ENCODE peak calls at places on chromosomes 6 and 20, in ten cellular contexts. One of them, this sample, is unnamed.

GRCh38 chr20:47334022-47334551 is 22.4 kb downstream of the ZMYND8 start:
- DNase-seq in Panc1: peak; percentile 90
- DNase-seq in SJSA1: peak; percentile 78
- DNase-seq in adrenal gland: no peak
- DNase-seq in ovary: no peak
- DNase-seq in cardiac muscle cell: no peak
- DNase-seq in left ventricle myocardium inferior: no peak
- DNase-seq in stomach: no peak
- DNase-seq in neuronal stem cell: no peak
- DNase-seq in spleen: no peak
- DNase-seq in this sample: peak; percentile 36

GRCh38 chr6:47741807-47742206 is 40.0 kb upstream of the OPN5 start:
- DNase-seq in SJSA1: no peak
- DNase-seq in ovary: no peak
- DNase-seq in stomach: no peak
- DNase-seq in Panc1: peak; percentile 74
- DNase-seq in left ventricle myocardium inferior: no peak
- DNase-seq in neuronal stem cell: no peak
- DNase-seq in cardiac muscle cell: no peak
- DNase-seq in spleen: no peak
- DNase-seq in adrenal gland: no peak
- DNase-seq in this sample: no peak

GRCh38 chr6:12472601-12473038 is 182.5 kb downstream of the EDN1 start:
- DNase-seq in adrenal gland: peak; percentile 81
- DNase-seq in cardiac muscle cell: no peak
- DNase-seq in ovary: no peak
- DNase-seq in stomach: no peak
- DNase-seq in Panc1: no peak
- DNase-seq in SJSA1: no peak
- DNase-seq in spleen: no peak
- DNase-seq in neuronal stem cell: no peak
- DNase-seq in left ventricle myocardium inferior: peak; percentile 37
- DNase-seq in this sample: peak; percentile 89

GRCh38 chr6:83096791-83097190 is 29.3 kb downstream of the DOP1A start:
- DNase-seq in left ventricle myocardium inferior: no peak
- DNase-seq in neuronal stem cell: no peak
- DNase-seq in cardiac muscle cell: no peak
- DNase-seq in SJSA1: no peak
- DNase-seq in adrenal gland: no peak
- DNase-seq in spleen: no peak
- DNase-seq in stomach: no peak
- DNase-seq in Panc1: no peak
- DNase-seq in ovary: no peak
- DNase-seq in this sample: no peak

GRCh38 chr6:156883497-156884252 is 106.5 kb downstream of the ARID1B start:
- DNase-seq in spleen: no peak
- DNase-seq in adrenal gland: no peak
- DNase-seq in neuronal stem cell: no peak
- DNase-seq in left ventricle myocardium inferior: no peak
- DNase-seq in ovary: no peak
- DNase-seq in Panc1: no peak
- DNase-seq in stomach: peak; percentile 67
- DNase-seq in SJSA1: no peak
- DNase-seq in cardiac muscle cell: no peak
- DNase-seq in this sample: no peak

GRCh38 chr6:106084106-106084963 is 1.8 kb upstream of the PRDM1 start:
- DNase-seq in Panc1: no peak
- DNase-seq in adrenal gland: no peak
- DNase-seq in ovary: no peak
- DNase-seq in SJSA1: peak; percentile 56
- DNase-seq in left ventricle myocardium inferior: no peak
- DNase-seq in cardiac muscle cell: peak; percentile 70
- DNase-seq in neuronal stem cell: no peak
- DNase-seq in stomach: no peak
- DNase-seq in spleen: no peak
- DNase-seq in this sample: no peak

GRCh38 chr20:32470025-32470861 is 112.1 kb downstream of the ASXL1 start:
- DNase-seq in Panc1: no peak
- DNase-seq in stomach: no peak
- DNase-seq in left ventricle myocardium inferior: peak; percentile 64
- DNase-seq in neuronal stem cell: no peak
- DNase-seq in spleen: peak; percentile 89
- DNase-seq in cardiac muscle cell: peak; percentile 38
- DNase-seq in adrenal gland: peak; percentile 73
- DNase-seq in ovary: peak; percentile 43
- DNase-seq in SJSA1: peak; percentile 75
- DNase-seq in this sample: peak; percentile 85

GRCh38 chr20:4773736-4774135 is 52.0 kb downstream of the PRND start:
- DNase-seq in neuronal stem cell: no peak
- DNase-seq in stomach: no peak
- DNase-seq in adrenal gland: no peak
- DNase-seq in ovary: no peak
- DNase-seq in spleen: no peak
- DNase-seq in left ventricle myocardium inferior: no peak
- DNase-seq in cardiac muscle cell: no peak
- DNase-seq in Panc1: no peak
- DNase-seq in SJSA1: no peak
- DNase-seq in this sample: no peak

GRCh38 chr6:89605861-89606260 is 32.7 kb downstream of the LYRM2 start:
- DNase-seq in ovary: no peak
- DNase-seq in Panc1: no peak
- DNase-seq in neuronal stem cell: no peak
- DNase-seq in cardiac muscle cell: no peak
- DNase-seq in stomach: peak; percentile 17
- DNase-seq in spleen: no peak
- DNase-seq in SJSA1: no peak
- DNase-seq in adrenal gland: no peak
- DNase-seq in left ventricle myocardium inferior: no peak
- DNase-seq in this sample: no peak

GRCh38 chr6:352474-352873 is 39.1 kb upstream of the IRF4 start:
- DNase-seq in left ventricle myocardium inferior: no peak
- DNase-seq in cardiac muscle cell: no peak
- DNase-seq in Panc1: no peak
- DNase-seq in adrenal gland: no peak
- DNase-seq in SJSA1: no peak
- DNase-seq in ovary: no peak
- DNase-seq in spleen: no peak
- DNase-seq in neuronal stem cell: no peak
- DNase-seq in stomach: no peak
- DNase-seq in this sample: no peak

GRCh38 chr6:15434263-15434662 is 188.4 kb downstream of the JARID2 start:
- DNase-seq in neuronal stem cell: no peak
- DNase-seq in left ventricle myocardium inferior: no peak
- DNase-seq in stomach: no peak
- DNase-seq in spleen: no peak
- DNase-seq in SJSA1: no peak
- DNase-seq in ovary: no peak
- DNase-seq in Panc1: no peak
- DNase-seq in adrenal gland: no peak
- DNase-seq in cardiac muscle cell: no peak
- DNase-seq in this sample: no peak

GRCh38 chr20:33119725-33120720 is 40.6 kb downstream of the BPIFB4 start:
- DNase-seq in left ventricle myocardium inferior: no peak
- DNase-seq in adrenal gland: no peak
- DNase-seq in cardiac muscle cell: no peak
- DNase-seq in ovary: no peak
- DNase-seq in stomach: no peak
- DNase-seq in spleen: no peak
- DNase-seq in neuronal stem cell: no peak
- DNase-seq in SJSA1: no peak
- DNase-seq in Panc1: no peak
- DNase-seq in this sample: no peak

DNA sequence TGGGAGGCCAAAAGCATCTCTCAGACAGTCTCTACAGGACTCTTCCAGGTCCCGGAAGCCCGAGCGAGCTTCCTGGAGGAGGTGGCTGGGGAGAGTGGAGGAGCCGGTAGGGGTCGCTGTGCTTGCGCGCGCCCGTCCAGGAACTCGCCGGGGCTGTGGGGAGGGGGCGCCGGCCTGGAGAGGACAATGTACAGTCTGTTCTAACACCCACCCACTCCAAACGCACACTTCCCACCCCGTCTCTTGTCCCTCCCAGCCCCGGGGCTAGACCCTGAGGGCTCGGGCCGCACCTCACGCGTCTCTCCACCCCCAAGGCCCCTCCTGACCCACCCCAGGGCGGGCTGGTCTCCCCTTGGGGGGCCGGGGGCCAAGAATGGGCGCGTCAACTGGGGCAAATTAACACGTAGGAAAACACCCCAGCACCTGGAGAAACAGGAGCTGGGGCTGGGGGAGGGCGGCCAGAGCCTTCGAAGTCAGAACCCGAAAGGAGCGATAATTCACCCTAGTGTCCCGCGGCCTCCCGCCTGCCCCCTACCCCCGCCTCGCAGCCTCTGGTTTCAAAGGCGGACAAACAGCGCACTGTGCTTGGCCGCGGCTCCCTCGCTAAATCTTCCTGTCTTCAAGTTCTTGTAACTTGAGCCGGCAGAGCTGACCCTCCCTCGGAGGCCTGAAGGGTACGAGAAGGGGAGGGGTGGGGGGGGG is 103.2 kb upstream of the FOXP4 start:
- DNase-seq in spleen: no peak
- DNase-seq in SJSA1: no peak
- DNase-seq in ovary: peak; percentile 82
- DNase-seq in neuronal stem cell: no peak
- DNase-seq in Panc1: no peak
- DNase-seq in stomach: peak; percentile 50
- DNase-seq in adrenal gland: no peak
- DNase-seq in left ventricle myocardium inferior: peak; percentile 50
- DNase-seq in cardiac muscle cell: peak; percentile 92
- DNase-seq in this sample: peak; percentile 87
- H3K4me3 ChIP-seq in spleen: peak overlapping the region; percentile 31
- H3K4me3 ChIP-seq in SJSA1: no peak overlapping the region
- H3K4me3 ChIP-seq in ovary: peak overlapping the region; percentile 15
- H3K4me3 ChIP-seq in neuronal stem cell: peak overlapping the region; percentile 24
- H3K4me3 ChIP-seq in Panc1: no peak overlapping the region
- H3K4me3 ChIP-seq in stomach: peak overlapping the region; percentile 24
- H3K4me3 ChIP-seq in adrenal gland: no peak overlapping the region
- H3K4me3 ChIP-seq in left ventricle myocardium inferior: peak overlapping the region; percentile 53
- H3K4me3 ChIP-seq in cardiac muscle cell: peak overlapping the region; percentile 17
- H3K4me3 ChIP-seq in this sample: peak overlapping the region; percentile 11

DNA sequence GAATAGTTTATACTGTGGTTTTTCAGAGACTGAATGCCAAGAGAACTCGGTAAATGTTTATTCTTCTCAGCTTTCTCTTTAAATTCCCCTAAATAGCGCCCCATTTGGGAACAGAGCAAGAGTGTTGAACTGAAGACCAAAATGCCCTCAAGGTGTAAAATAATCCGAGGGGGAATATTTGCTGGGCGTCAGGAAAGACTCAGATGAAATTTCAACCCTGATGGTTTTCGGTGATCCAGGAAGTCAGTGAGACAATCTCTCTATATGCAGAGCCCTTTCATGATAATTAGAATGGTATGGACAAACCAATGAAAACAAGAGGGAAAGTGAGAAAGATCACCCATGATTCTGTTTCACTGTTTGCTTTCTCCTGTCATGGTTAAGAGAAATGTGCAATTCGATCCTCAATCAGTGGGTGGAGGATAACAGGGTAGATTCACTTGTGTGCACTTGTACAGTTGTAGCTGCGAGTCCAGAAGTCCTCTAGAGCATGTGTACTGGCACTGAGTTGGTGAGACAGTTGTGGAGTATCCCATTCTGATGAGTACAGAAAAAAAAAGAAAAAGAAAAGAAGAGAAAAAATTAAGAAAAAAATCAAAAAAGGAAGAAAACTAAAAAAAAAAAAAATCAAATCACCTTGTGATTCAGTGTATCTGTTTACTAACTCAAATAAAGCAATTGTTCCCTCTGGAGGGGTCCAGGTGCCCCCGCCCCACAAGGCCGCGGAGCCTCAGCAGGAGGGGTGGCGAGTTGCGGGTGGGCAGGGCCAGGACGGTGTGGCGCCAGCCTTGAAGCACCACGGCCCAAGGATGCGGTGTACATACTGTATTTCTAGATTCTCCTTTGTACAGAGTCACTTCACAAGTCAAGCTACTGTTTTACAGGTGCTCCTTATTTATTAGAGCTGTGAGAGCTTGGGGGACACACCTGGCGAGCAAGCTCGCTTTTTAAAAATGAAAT is 164.9 kb downstream of the SCML4 start:
- DNase-seq in left ventricle myocardium inferior: no peak
- DNase-seq in cardiac muscle cell: no peak
- DNase-seq in neuronal stem cell: no peak
- DNase-seq in stomach: no peak
- DNase-seq in adrenal gland: no peak
- DNase-seq in spleen: no peak
- DNase-seq in Panc1: no peak
- DNase-seq in SJSA1: no peak
- DNase-seq in ovary: no peak
- DNase-seq in this sample: no peak
- H3K27ac ChIP-seq in left ventricle myocardium inferior: no peak overlapping the region
- H3K27ac ChIP-seq in cardiac muscle cell: no peak overlapping the region
- H3K27ac ChIP-seq in neuronal stem cell: no peak overlapping the region
- H3K27ac ChIP-seq in stomach: no peak overlapping the region
- H3K27ac ChIP-seq in adrenal gland: no peak overlapping the region
- H3K27ac ChIP-seq in spleen: peak overlapping the region; percentile 82
- H3K27ac ChIP-seq in Panc1: peak overlapping the region; percentile 89
- H3K27ac ChIP-seq in SJSA1: no peak overlapping the region
- H3K27ac ChIP-seq in ovary: no peak overlapping the region
- H3K27ac ChIP-seq in this sample: no peak overlapping the region

GRCh38 chr20:38149880-38150594 is 15.0 kb downstream of the TGM2 start:
- DNase-seq in stomach: no peak
- DNase-seq in cardiac muscle cell: no peak
- DNase-seq in adrenal gland: no peak
- DNase-seq in left ventricle myocardium inferior: no peak
- DNase-seq in SJSA1: no peak
- DNase-seq in Panc1: no peak
- DNase-seq in neuronal stem cell: no peak
- DNase-seq in spleen: no peak
- DNase-seq in ovary: no peak
- DNase-seq in this sample: peak; percentile 20
- H3K4me3 ChIP-seq in stomach: no peak overlapping the region
- H3K4me3 ChIP-seq in cardiac muscle cell: no peak overlapping the region
- H3K4me3 ChIP-seq in adrenal gland: no peak overlapping the region
- H3K4me3 ChIP-seq in left ventricle myocardium inferior: no peak overlapping the region
- H3K4me3 ChIP-seq in SJSA1: no peak overlapping the region
- H3K4me3 ChIP-seq in Panc1: no peak overlapping the region
- H3K4me3 ChIP-seq in neuronal stem cell: no peak overlapping the region
- H3K4me3 ChIP-seq in spleen: no peak overlapping the region
- H3K4me3 ChIP-seq in ovary: no peak overlapping the region
- H3K4me3 ChIP-seq in this sample: no peak overlapping the region

DNA sequence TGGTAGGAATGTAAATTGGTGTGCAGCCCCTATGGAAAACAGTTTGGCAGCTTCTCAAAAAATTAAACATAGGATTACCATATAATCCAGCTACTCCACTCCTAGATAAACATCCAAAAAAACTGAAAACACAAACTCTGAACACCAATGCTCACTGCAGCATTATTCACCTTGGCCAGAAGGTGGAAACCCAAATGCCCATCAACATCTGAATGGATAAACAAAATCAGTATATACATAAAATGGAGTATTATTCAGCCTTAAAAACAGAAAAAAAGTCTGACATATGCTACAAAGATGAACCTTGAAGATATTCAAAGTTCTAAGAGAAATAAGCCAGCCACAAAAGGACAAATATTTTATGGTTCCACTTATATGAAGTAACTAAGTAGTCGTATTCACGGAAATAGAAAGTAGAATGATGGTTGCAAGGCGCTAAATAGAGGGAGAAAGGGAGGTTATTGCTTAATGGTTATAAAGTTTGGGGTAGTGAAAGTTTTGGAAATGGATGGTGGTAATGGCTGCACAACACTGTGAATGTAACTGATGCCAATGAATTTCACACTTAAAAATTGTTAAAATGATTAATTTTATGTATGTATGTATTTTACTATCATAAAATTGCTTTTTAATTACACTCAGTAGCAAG is 4.0 kb downstream of the PHF10 start:
- DNase-seq in cardiac muscle cell: no peak
- DNase-seq in stomach: no peak
- DNase-seq in adrenal gland: no peak
- DNase-seq in spleen: no peak
- DNase-seq in Panc1: no peak
- DNase-seq in left ventricle myocardium inferior: no peak
- DNase-seq in ovary: no peak
- DNase-seq in neuronal stem cell: no peak
- DNase-seq in SJSA1: no peak
- DNase-seq in this sample: no peak
- H3K27ac ChIP-seq in cardiac muscle cell: no peak overlapping the region
- H3K27ac ChIP-seq in stomach: no peak overlapping the region
- H3K27ac ChIP-seq in adrenal gland: no peak overlapping the region
- H3K27ac ChIP-seq in spleen: no peak overlapping the region
- H3K27ac ChIP-seq in Panc1: no peak overlapping the region
- H3K27ac ChIP-seq in left ventricle myocardium inferior: no peak overlapping the region
- H3K27ac ChIP-seq in ovary: no peak overlapping the region
- H3K27ac ChIP-seq in neuronal stem cell: no peak overlapping the region
- H3K27ac ChIP-seq in SJSA1: no peak overlapping the region
- H3K27ac ChIP-seq in this sample: no peak overlapping the region